ENCODE peak calls at places on chromosomes 7 and 10, in four cellular contexts. N, D, G and Y are unnamed samples.
A peak's percentile ranks its signal among the peaks of the same experiment; 100 is the strongest.

GRCh38 chr7:35415411-35415822 is 161.5 kb upstream of the TBX20 start:
- DNase-seq in N (no peak), D (no peak), G (no peak), Y (no peak)

GRCh38 chr10:132575320-132576201 is 38.0 kb downstream of the INPP5A start:
- DNase-seq in N (peak; percentile 96), D (no peak), G (peak; percentile 77), Y (no peak)

GRCh38 chr10:28282341-28282740 is 20.5 kb downstream of the MPP7 start:
- DNase-seq in N (no peak), D (no peak), G (no peak), Y (no peak)

GRCh38 chr7:17907014-17907413 is 33.3 kb downstream of the SNX13 start:
- DNase-seq in N (peak; percentile 41), D (no peak), G (no peak), Y (no peak)

GRCh38 chr7:27096756-27097514 is 1.1 kb upstream of the HOXA1 start:
- DNase-seq in N (peak; percentile 45), D (no peak), G (peak; percentile 16), Y (no peak)

GRCh38 chr7:100944138-100944537 is 5.2 kb upstream of the MUC3A start:
- DNase-seq in N (no peak), D (no peak), G (no peak), Y (no peak)

GRCh38 chr10:43594944-43595589 is 11.2 kb upstream of the ZNF485 start:
- DNase-seq in N (peak; percentile 19), D (no peak), G (peak; percentile 92), Y (no peak)

GRCh38 chr7:1727812-1728570 is 57.9 kb downstream of the ELFN1 start:
- DNase-seq in N (no peak), D (no peak), G (no peak), Y (no peak)

GRCh38 chr7:18861514-18861913 is 255.9 kb downstream of the TWIST1 start:
- DNase-seq in N (peak; percentile 5), D (no peak), G (peak; percentile 10), Y (no peak)

GRCh38 chr10:132904814-132905649 is 37.3 kb downstream of the CFAP46 start:
- DNase-seq in N (no peak), D (no peak), G (no peak), Y (no peak)

GRCh38 chr7:54679414-54679813 is 79.6 kb downstream of the SEC61G start:
- DNase-seq in N (no peak), D (no peak), G (no peak), Y (no peak)

GRCh38 chr10:96971324-96971723 is 139.2 kb downstream of the LCOR start:
- DNase-seq in N (no peak), D (no peak), G (no peak), Y (no peak)

GRCh38 chr10:34789993-34790506 is 25.0 kb downstream of the PARD3 start:
- DNase-seq in N (no peak), D (no peak), G (no peak), Y (no peak)

GRCh38 chr10:10774416-10774815 is 243.3 kb upstream of the CELF2 start:
- DNase-seq in N (no peak), D (no peak), G (no peak), Y (no peak)

GRCh38 chr10:79093658-79094411 is 25.1 kb downstream of the ZMIZ1 start:
- DNase-seq in N (peak; percentile 90), D (no peak), G (peak; percentile 62), Y (no peak)

GRCh38 chr7:38632411-38632810 is 1.2 kb upstream of the AMPH start:
- DNase-seq in N (no peak), D (no peak), G (peak; percentile 9), Y (no peak)

GRCh38 chr7:147584771-147585193 is 1005.8 kb upstream of the C7orf33 start:
- DNase-seq in N (no peak), D (no peak), G (no peak), Y (no peak)

GRCh38 chr10:122688293-122688989 is 11.2 kb downstream of the C10orf120 start:
- DNase-seq in N (peak; percentile 6), D (no peak), G (no peak), Y (no peak)

GRCh38 chr10:52440612-52441285 is 126.7 kb downstream of the DKK1 start:
- DNase-seq in N (peak; percentile 25), D (no peak), G (no peak), Y (no peak)

GRCh38 chr7:54802841-54803240 is 43.8 kb upstream of the SEC61G start:
- DNase-seq in N (peak; percentile 71), D (no peak), G (peak; percentile 44), Y (no peak)

GRCh38 chr10:69573056-69573806 is at the start of gene NEUROG3:
- DNase-seq in N (no peak), D (no peak), G (peak; percentile 42), Y (no peak)

GRCh38 chr10:71476249-71477011 is 79.7 kb downstream of the CDH23 start:
- DNase-seq in N (no peak), D (no peak), G (no peak), Y (no peak)

GRCh38 chr10:117886766-117887165 is 160.0 kb downstream of the RAB11FIP2 start:
- DNase-seq in N (no peak), D (no peak), G (no peak), Y (no peak)

GRCh38 chr10:91409069-91409868 is 875 bp upstream of the HECTD2 start:
- DNase-seq in N (peak; percentile 72), D (peak; percentile 35), G (peak; percentile 67), Y (peak; percentile 77)

GRCh38 chr7:140611641-140612040 is 29.0 kb downstream of the DENND2A start:
- DNase-seq in N (no peak), D (no peak), G (no peak), Y (no peak)

GRCh38 chr7:123329988-123330643 is 130.3 kb upstream of the SLC13A1 start:
- DNase-seq in N (no peak), D (no peak), G (no peak), Y (no peak)

GRCh38 chr10:68110027-68110426 is 739 bp downstream of the MYPN start:
- DNase-seq in N (no peak), D (no peak), G (no peak), Y (no peak)

GRCh38 chr7:96285579-96285978 is 36.3 kb downstream of the SLC25A13 start:
- DNase-seq in N (no peak), D (no peak), G (peak; percentile 7), Y (no peak)
- TF ChIP-seq CTCF in N (no peak), D (no peak), G (no peak), Y (no peak)

DNA sequence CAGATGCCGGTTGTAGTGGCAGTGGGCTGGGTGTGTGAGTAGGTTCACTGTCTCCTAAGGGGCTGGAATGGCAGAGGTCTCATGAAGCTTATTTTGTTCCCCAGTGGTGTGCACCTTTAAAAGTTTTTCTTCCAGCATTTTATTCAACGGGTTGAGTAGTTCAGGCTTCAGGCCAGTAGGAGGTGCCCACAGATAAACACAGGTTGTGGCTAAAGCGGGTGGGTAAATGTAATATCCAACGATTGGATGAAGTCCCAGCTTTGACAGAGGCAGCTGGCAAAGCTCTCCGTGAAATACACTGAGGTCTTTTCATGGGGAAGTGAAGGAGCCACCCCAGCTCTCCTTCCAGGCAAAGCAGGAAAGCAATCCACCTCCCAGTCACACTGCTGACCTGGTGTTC is 339.8 kb upstream of the LRRTM3 start:
- DNase-seq in N (peak; percentile 83), D (no peak), G (no peak), Y (no peak)
- TF ChIP-seq CTCF in N (peak; percentile 91), D (no peak), G (no peak), Y (peak; percentile 32)

DNA sequence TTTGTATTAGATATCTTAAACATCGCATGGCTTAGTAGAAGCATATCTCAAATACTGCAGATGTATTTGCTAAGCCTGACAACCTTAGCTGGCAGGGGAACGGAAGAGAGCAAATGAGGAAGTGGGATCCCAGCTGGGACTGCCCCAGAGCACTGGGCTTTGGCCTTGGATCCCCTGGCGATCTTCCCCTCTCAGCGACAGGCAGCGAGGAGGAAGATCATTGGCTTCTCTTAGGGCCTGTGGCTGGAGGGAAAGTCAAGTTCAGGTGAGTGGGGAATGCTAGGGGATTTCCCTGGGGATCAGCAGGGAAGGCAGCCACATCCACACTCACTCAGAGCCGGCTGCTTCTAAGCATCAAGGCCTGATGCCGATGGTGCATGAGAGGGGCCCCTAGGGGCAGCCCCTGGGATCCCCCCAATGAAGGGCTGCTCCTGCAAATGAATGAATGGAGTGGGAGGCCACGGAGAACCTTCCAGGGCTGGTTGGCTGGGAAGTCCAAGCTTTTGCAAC is 42.0 kb downstream of the LYZL2 start:
- DNase-seq in N (no peak), D (no peak), G (peak; percentile 87), Y (no peak)
- TF ChIP-seq CTCF in N (no peak), D (no peak), G (no peak), Y (no peak)

DNA sequence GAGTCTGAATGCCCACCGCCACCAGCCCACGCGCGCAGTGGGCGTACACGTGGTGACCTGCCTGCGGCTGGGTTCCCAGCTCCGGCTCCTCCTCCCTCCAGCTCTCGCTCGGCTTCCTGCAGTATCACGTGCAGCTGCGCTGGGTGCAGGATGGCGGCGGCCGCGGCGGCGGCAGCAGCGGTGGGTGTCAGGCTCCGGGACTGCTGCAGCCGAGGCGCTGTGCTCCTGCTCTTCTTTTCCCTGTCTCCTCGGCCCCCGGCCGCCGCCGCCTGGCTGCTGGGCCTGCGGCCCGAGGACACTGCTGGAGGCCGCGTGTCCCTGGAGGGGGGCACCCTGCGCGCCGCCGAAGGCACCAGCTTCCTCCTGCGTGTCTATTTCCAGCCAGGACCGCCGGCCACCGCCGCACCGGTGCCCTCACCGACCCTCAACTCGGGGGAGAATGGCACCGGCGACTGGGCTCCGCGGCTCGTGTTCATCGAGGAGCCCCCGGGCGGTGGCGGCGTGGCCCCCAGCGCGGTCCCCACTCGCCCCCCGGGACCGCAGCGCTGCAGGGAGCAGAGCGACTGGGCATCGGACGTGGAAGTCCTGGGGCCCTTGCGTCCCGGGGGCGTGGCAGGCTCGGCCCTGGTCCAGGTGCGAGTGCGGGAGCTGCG is at the start of gene CNNM1:
- DNase-seq in N (peak; percentile 45), D (peak; percentile 25), G (no peak), Y (peak; percentile 72)
- TF ChIP-seq CTCF in N (no peak), D (no peak), G (no peak), Y (peak; percentile 4)

GRCh38 chr10:60869916-60870728 is 73.9 kb downstream of the RHOBTB1 start:
- DNase-seq in N (peak; percentile 42), D (no peak), G (no peak), Y (no peak)
- TF ChIP-seq CTCF in N (peak; percentile 68), D (no peak), G (no peak), Y (no peak)

GRCh38 chr10:74234569-74234968 is 83.5 kb downstream of the ADK start:
- DNase-seq in N (peak; percentile 81), D (no peak), G (no peak), Y (no peak)
- TF ChIP-seq CTCF in N (peak; percentile 99), D (peak; percentile 21), G (peak; percentile 16), Y (peak; percentile 58)

GRCh38 chr7:15291707-15292106 is 270.1 kb downstream of the AGMO start:
- DNase-seq in N (no peak), D (no peak), G (no peak), Y (no peak)
- TF ChIP-seq CTCF in N (no peak), D (no peak), G (no peak), Y (no peak)